ENCODE peak calls at places on chromosomes 11 and 22, in nine cellular contexts. One of them, this sample, is unnamed.

GRCh38 chr11:92827132-92827531 is 142.3 kb upstream of the MTNR1B start:
- DNase-seq in HT-29: no peak
- DNase-seq in lung: no peak
- DNase-seq in HCT116: no peak
- DNase-seq in ecto neural progenitor cell: no peak
- DNase-seq in C1 segment of cervical spinal cord: no peak
- DNase-seq in WTC11: no peak
- DNase-seq in omental fat pad: no peak
- DNase-seq in GM04504: no peak
- DNase-seq in this sample: no peak

GRCh38 chr22:38774496-38775166 is 18.8 kb upstream of the SUN2 start:
- DNase-seq in HT-29: no peak
- DNase-seq in lung: no peak
- DNase-seq in HCT116: no peak
- DNase-seq in ecto neural progenitor cell: no peak
- DNase-seq in C1 segment of cervical spinal cord: no peak
- DNase-seq in WTC11: no peak
- DNase-seq in omental fat pad: no peak
- DNase-seq in GM04504: no peak
- DNase-seq in this sample: no peak

GRCh38 chr11:66183581-66184048 is 84.8 kb upstream of the RAB1B start:
- DNase-seq in HT-29: peak; percentile 26
- DNase-seq in lung: no peak
- DNase-seq in HCT116: no peak
- DNase-seq in ecto neural progenitor cell: no peak
- DNase-seq in C1 segment of cervical spinal cord: no peak
- DNase-seq in WTC11: no peak
- DNase-seq in omental fat pad: no peak
- DNase-seq in GM04504: no peak
- DNase-seq in this sample: no peak

GRCh38 chr22:44815099-44816070 is 63.0 kb downstream of the ARHGAP8 start:
- DNase-seq in HT-29: no peak
- DNase-seq in lung: no peak
- DNase-seq in HCT116: no peak
- DNase-seq in ecto neural progenitor cell: no peak
- DNase-seq in C1 segment of cervical spinal cord: no peak
- DNase-seq in WTC11: no peak
- DNase-seq in omental fat pad: no peak
- DNase-seq in GM04504: no peak
- DNase-seq in this sample: no peak

GRCh38 chr22:45977551-45978274 is 751 bp upstream of the WNT7B start:
- DNase-seq in HT-29: peak; percentile 51
- DNase-seq in lung: no peak
- DNase-seq in HCT116: no peak
- DNase-seq in ecto neural progenitor cell: peak; percentile 82
- DNase-seq in C1 segment of cervical spinal cord: no peak
- DNase-seq in WTC11: peak; percentile 41
- DNase-seq in omental fat pad: no peak
- DNase-seq in GM04504: no peak
- DNase-seq in this sample: no peak

GRCh38 chr22:47005506-47006408 is 243.3 kb downstream of the TBC1D22A start:
- DNase-seq in HT-29: no peak
- DNase-seq in lung: no peak
- DNase-seq in HCT116: no peak
- DNase-seq in ecto neural progenitor cell: no peak
- DNase-seq in C1 segment of cervical spinal cord: no peak
- DNase-seq in WTC11: no peak
- DNase-seq in omental fat pad: no peak
- DNase-seq in GM04504: no peak
- DNase-seq in this sample: no peak

GRCh38 chr22:31275018-31275417 is 17.3 kb downstream of the PIK3IP1 start:
- DNase-seq in HT-29: no peak
- DNase-seq in lung: no peak
- DNase-seq in HCT116: no peak
- DNase-seq in ecto neural progenitor cell: no peak
- DNase-seq in C1 segment of cervical spinal cord: no peak
- DNase-seq in WTC11: no peak
- DNase-seq in omental fat pad: no peak
- DNase-seq in GM04504: no peak
- DNase-seq in this sample: no peak

GRCh38 chr11:79697905-79698304 is 257.1 kb upstream of the TENM4 start:
- DNase-seq in HT-29: no peak
- DNase-seq in lung: no peak
- DNase-seq in HCT116: no peak
- DNase-seq in ecto neural progenitor cell: no peak
- DNase-seq in C1 segment of cervical spinal cord: no peak
- DNase-seq in WTC11: no peak
- DNase-seq in omental fat pad: no peak
- DNase-seq in GM04504: no peak
- DNase-seq in this sample: no peak

GRCh38 chr11:20274031-20274430 is 89.5 kb upstream of the HTATIP2 start:
- DNase-seq in HT-29: no peak
- DNase-seq in lung: no peak
- DNase-seq in HCT116: no peak
- DNase-seq in ecto neural progenitor cell: peak; percentile 61
- DNase-seq in C1 segment of cervical spinal cord: no peak
- DNase-seq in WTC11: no peak
- DNase-seq in omental fat pad: no peak
- DNase-seq in GM04504: no peak
- DNase-seq in this sample: no peak

GRCh38 chr11:35138949-35139881 is at the start of gene CD44:
- DNase-seq in HT-29: peak; percentile 86
- DNase-seq in lung: peak; percentile 79
- DNase-seq in HCT116: peak; percentile 73
- DNase-seq in ecto neural progenitor cell: peak; percentile 67
- DNase-seq in C1 segment of cervical spinal cord: no peak
- DNase-seq in WTC11: peak; percentile 40
- DNase-seq in omental fat pad: peak; percentile 48
- DNase-seq in GM04504: peak; percentile 88
- DNase-seq in this sample: peak; percentile 65

GRCh38 chr11:63610604-63611394 is 3.4 kb downstream of the PLAAT3 start:
- DNase-seq in HT-29: peak; percentile 64
- DNase-seq in lung: no peak
- DNase-seq in HCT116: no peak
- DNase-seq in ecto neural progenitor cell: no peak
- DNase-seq in C1 segment of cervical spinal cord: no peak
- DNase-seq in WTC11: peak; percentile 35
- DNase-seq in omental fat pad: no peak
- DNase-seq in GM04504: no peak
- DNase-seq in this sample: no peak

GRCh38 chr11:35141538-35141937 is 2.6 kb downstream of the CD44 start:
- DNase-seq in HT-29: peak; percentile 78
- DNase-seq in lung: peak; percentile 71
- DNase-seq in HCT116: no peak
- DNase-seq in ecto neural progenitor cell: no peak
- DNase-seq in C1 segment of cervical spinal cord: no peak
- DNase-seq in WTC11: no peak
- DNase-seq in omental fat pad: no peak
- DNase-seq in GM04504: no peak
- DNase-seq in this sample: no peak

GRCh38 chr11:110148775-110149744 is 55.9 kb downstream of the ZC3H12C start:
- DNase-seq in HT-29: no peak
- DNase-seq in lung: no peak
- DNase-seq in HCT116: peak; percentile 56
- DNase-seq in ecto neural progenitor cell: no peak
- DNase-seq in C1 segment of cervical spinal cord: no peak
- DNase-seq in WTC11: no peak
- DNase-seq in omental fat pad: no peak
- DNase-seq in GM04504: peak; percentile 16
- DNase-seq in this sample: no peak

GRCh38 chr11:43585877-43586608 is 94.5 kb upstream of the HSD17B12 start:
- DNase-seq in HT-29: no peak
- DNase-seq in lung: no peak
- DNase-seq in HCT116: no peak
- DNase-seq in ecto neural progenitor cell: no peak
- DNase-seq in C1 segment of cervical spinal cord: no peak
- DNase-seq in WTC11: no peak
- DNase-seq in omental fat pad: no peak
- DNase-seq in GM04504: no peak
- DNase-seq in this sample: no peak

GRCh38 chr11:66100272-66101037 is 30.4 kb downstream of the PACS1 start:
- DNase-seq in HT-29: peak; percentile 55
- DNase-seq in lung: peak; percentile 64
- DNase-seq in HCT116: no peak
- DNase-seq in ecto neural progenitor cell: no peak
- DNase-seq in C1 segment of cervical spinal cord: peak; percentile 80
- DNase-seq in WTC11: no peak
- DNase-seq in omental fat pad: no peak
- DNase-seq in GM04504: no peak
- DNase-seq in this sample: no peak

GRCh38 chr11:36463781-36464180 is 46.3 kb downstream of the TRAF6 start:
- DNase-seq in HT-29: no peak
- DNase-seq in lung: no peak
- DNase-seq in HCT116: no peak
- DNase-seq in ecto neural progenitor cell: no peak
- DNase-seq in C1 segment of cervical spinal cord: no peak
- DNase-seq in WTC11: no peak
- DNase-seq in omental fat pad: no peak
- DNase-seq in GM04504: no peak
- DNase-seq in this sample: no peak

GRCh38 chr22:25898707-25899365 is 156.8 kb downstream of the MYO18B start:
- DNase-seq in HT-29: peak; percentile 4
- DNase-seq in lung: no peak
- DNase-seq in HCT116: peak; percentile 8
- DNase-seq in ecto neural progenitor cell: no peak
- DNase-seq in C1 segment of cervical spinal cord: no peak
- DNase-seq in WTC11: peak; percentile 37
- DNase-seq in omental fat pad: no peak
- DNase-seq in GM04504: no peak
- DNase-seq in this sample: no peak

GRCh38 chr11:11978792-11979486 is 29.5 kb downstream of the DKK3 start:
- DNase-seq in HT-29: no peak
- DNase-seq in lung: no peak
- DNase-seq in HCT116: no peak
- DNase-seq in ecto neural progenitor cell: peak; percentile 43
- DNase-seq in C1 segment of cervical spinal cord: peak; percentile 80
- DNase-seq in WTC11: no peak
- DNase-seq in omental fat pad: no peak
- DNase-seq in GM04504: peak; percentile 80
- DNase-seq in this sample: no peak

GRCh38 chr11:9664276-9665171 is 647 bp downstream of the SWAP70 start:
- DNase-seq in HT-29: peak; percentile 66
- DNase-seq in lung: peak; percentile 52
- DNase-seq in HCT116: no peak
- DNase-seq in ecto neural progenitor cell: no peak
- DNase-seq in C1 segment of cervical spinal cord: no peak
- DNase-seq in WTC11: peak; percentile 22
- DNase-seq in omental fat pad: no peak
- DNase-seq in GM04504: peak; percentile 19
- DNase-seq in this sample: peak; percentile 22

GRCh38 chr22:19179472-19180048 is 1.0 kb upstream of the SLC25A1 start:
- DNase-seq in HT-29: peak; percentile 90
- DNase-seq in lung: peak; percentile 79
- DNase-seq in HCT116: peak; percentile 57
- DNase-seq in ecto neural progenitor cell: peak; percentile 87
- DNase-seq in C1 segment of cervical spinal cord: peak; percentile 75
- DNase-seq in WTC11: peak; percentile 83
- DNase-seq in omental fat pad: no peak
- DNase-seq in GM04504: peak; percentile 58
- DNase-seq in this sample: peak; percentile 61

GRCh38 chr11:127074151-127074761 is 73.7 kb upstream of the KIRREL3 start:
- DNase-seq in HT-29: peak; percentile 83
- DNase-seq in lung: no peak
- DNase-seq in HCT116: no peak
- DNase-seq in ecto neural progenitor cell: no peak
- DNase-seq in C1 segment of cervical spinal cord: no peak
- DNase-seq in WTC11: peak; percentile 36
- DNase-seq in omental fat pad: no peak
- DNase-seq in GM04504: peak; percentile 70
- DNase-seq in this sample: no peak

GRCh38 chr11:69008774-69009440 is 4.1 kb downstream of the MRGPRF start:
- DNase-seq in HT-29: peak; percentile 83
- DNase-seq in lung: peak; percentile 65
- DNase-seq in HCT116: peak; percentile 83
- DNase-seq in ecto neural progenitor cell: no peak
- DNase-seq in C1 segment of cervical spinal cord: no peak
- DNase-seq in WTC11: no peak
- DNase-seq in omental fat pad: peak; percentile 75
- DNase-seq in GM04504: peak; percentile 92
- DNase-seq in this sample: peak; percentile 98

GRCh38 chr11:5548440-5548839 is at the start of gene OR52H1:
- DNase-seq in HT-29: no peak
- DNase-seq in lung: no peak
- DNase-seq in HCT116: no peak
- DNase-seq in ecto neural progenitor cell: no peak
- DNase-seq in C1 segment of cervical spinal cord: no peak
- DNase-seq in WTC11: no peak
- DNase-seq in omental fat pad: no peak
- DNase-seq in GM04504: no peak
- DNase-seq in this sample: no peak

GRCh38 chr11:133832096-133833081 is 12.9 kb downstream of the SPATA19 start:
- DNase-seq in HT-29: no peak
- DNase-seq in lung: peak; percentile 18
- DNase-seq in HCT116: no peak
- DNase-seq in ecto neural progenitor cell: peak; percentile 38
- DNase-seq in C1 segment of cervical spinal cord: no peak
- DNase-seq in WTC11: no peak
- DNase-seq in omental fat pad: no peak
- DNase-seq in GM04504: no peak
- DNase-seq in this sample: no peak

GRCh38 chr11:7971846-7972245 is 6.6 kb upstream of the NLRP10 start:
- DNase-seq in HT-29: no peak
- DNase-seq in lung: no peak
- DNase-seq in HCT116: no peak
- DNase-seq in ecto neural progenitor cell: no peak
- DNase-seq in C1 segment of cervical spinal cord: no peak
- DNase-seq in WTC11: no peak
- DNase-seq in omental fat pad: no peak
- DNase-seq in GM04504: no peak
- DNase-seq in this sample: no peak

GRCh38 chr11:130849215-130849568 is 67.1 kb downstream of the SNX19 start:
- DNase-seq in HT-29: no peak
- DNase-seq in lung: no peak
- DNase-seq in HCT116: no peak
- DNase-seq in ecto neural progenitor cell: no peak
- DNase-seq in C1 segment of cervical spinal cord: no peak
- DNase-seq in WTC11: no peak
- DNase-seq in omental fat pad: no peak
- DNase-seq in GM04504: peak; percentile 74
- DNase-seq in this sample: no peak

GRCh38 chr11:120344302-120345004 is 8.2 kb downstream of the ARHGEF12 start:
- DNase-seq in HT-29: peak; percentile 83
- DNase-seq in lung: no peak
- DNase-seq in HCT116: peak; percentile 38
- DNase-seq in ecto neural progenitor cell: no peak
- DNase-seq in C1 segment of cervical spinal cord: no peak
- DNase-seq in WTC11: no peak
- DNase-seq in omental fat pad: no peak
- DNase-seq in GM04504: no peak
- DNase-seq in this sample: no peak

GRCh38 chr11:76233936-76234703 is 27.8 kb upstream of the WNT11 start:
- DNase-seq in HT-29: peak; percentile 76
- DNase-seq in lung: peak; percentile 53
- DNase-seq in HCT116: no peak
- DNase-seq in ecto neural progenitor cell: peak; percentile 65
- DNase-seq in C1 segment of cervical spinal cord: peak; percentile 67
- DNase-seq in WTC11: no peak
- DNase-seq in omental fat pad: no peak
- DNase-seq in GM04504: no peak
- DNase-seq in this sample: no peak

This sample was measured in amniotic stem cell.